ENCODE peak calls at places on chromosome X, in six cellular contexts. One of them, this sample, is unnamed.

GRCh38 chrX:146056511-146057081 is 239.0 kb downstream of the SLITRK2 start:
- DNase-seq in foreskin fibroblast: no peak
- DNase-seq in fibroblast of mammary gland: no peak
- DNase-seq in left lung: no peak
- DNase-seq in Peyer's patch: no peak
- DNase-seq in left ventricle myocardium inferior: no peak
- DNase-seq in this sample: no peak

GRCh38 chrX:76915836-76916235 is 488.3 kb downstream of the MAGEE1 start:
- DNase-seq in foreskin fibroblast: no peak
- DNase-seq in fibroblast of mammary gland: no peak
- DNase-seq in left lung: no peak
- DNase-seq in Peyer's patch: no peak
- DNase-seq in left ventricle myocardium inferior: no peak
- DNase-seq in this sample: no peak

GRCh38 chrX:22389544-22390243 is 117.0 kb downstream of the CBLL2 start:
- DNase-seq in foreskin fibroblast: peak
- DNase-seq in fibroblast of mammary gland: peak
- DNase-seq in left lung: no peak
- DNase-seq in Peyer's patch: no peak
- DNase-seq in left ventricle myocardium inferior: no peak
- DNase-seq in this sample: no peak

GRCh38 chrX:51148848-51149247 is 183.8 kb upstream of the NUDT10 start:
- DNase-seq in foreskin fibroblast: no peak
- DNase-seq in fibroblast of mammary gland: peak
- DNase-seq in left lung: no peak
- DNase-seq in Peyer's patch: no peak
- DNase-seq in left ventricle myocardium inferior: no peak
- DNase-seq in this sample: no peak

GRCh38 chrX:138711399-138712347 is at the start of gene FGF13:
- DNase-seq in foreskin fibroblast: peak
- DNase-seq in fibroblast of mammary gland: peak
- DNase-seq in left lung: peak
- DNase-seq in Peyer's patch: peak
- DNase-seq in left ventricle myocardium inferior: peak
- DNase-seq in this sample: no peak

GRCh38 chrX:94492541-94492940 is 818.5 kb downstream of the FAM133A start:
- DNase-seq in foreskin fibroblast: no peak
- DNase-seq in fibroblast of mammary gland: no peak
- DNase-seq in left lung: no peak
- DNase-seq in Peyer's patch: no peak
- DNase-seq in left ventricle myocardium inferior: no peak
- DNase-seq in this sample: no peak

GRCh38 chrX:125646195-125646594 is 326.5 kb downstream of the TEX13C start:
- DNase-seq in foreskin fibroblast: no peak
- DNase-seq in fibroblast of mammary gland: no peak
- DNase-seq in left lung: no peak
- DNase-seq in Peyer's patch: no peak
- DNase-seq in left ventricle myocardium inferior: no peak
- DNase-seq in this sample: no peak

GRCh38 chrX:24371391-24371972 is 11.0 kb downstream of the SUPT20HL1 start:
- DNase-seq in foreskin fibroblast: peak
- DNase-seq in fibroblast of mammary gland: peak
- DNase-seq in left lung: peak
- DNase-seq in Peyer's patch: peak
- DNase-seq in left ventricle myocardium inferior: peak
- DNase-seq in this sample: peak

GRCh38 chrX:155864655-155865054 is 16.5 kb upstream of the VAMP7 start:
- DNase-seq in foreskin fibroblast: no peak
- DNase-seq in fibroblast of mammary gland: peak
- DNase-seq in left lung: no peak
- DNase-seq in Peyer's patch: no peak
- DNase-seq in left ventricle myocardium inferior: no peak
- DNase-seq in this sample: no peak

GRCh38 chrX:12979011-12979629 is 4.2 kb downstream of the TMSB4X start:
- DNase-seq in foreskin fibroblast: no peak
- DNase-seq in fibroblast of mammary gland: peak
- DNase-seq in left lung: no peak
- DNase-seq in Peyer's patch: no peak
- DNase-seq in left ventricle myocardium inferior: no peak
- DNase-seq in this sample: no peak

GRCh38 chrX:12979630-12980015 is 4.7 kb downstream of the TMSB4X start:
- DNase-seq in foreskin fibroblast: no peak
- DNase-seq in fibroblast of mammary gland: peak
- DNase-seq in left lung: no peak
- DNase-seq in Peyer's patch: no peak
- DNase-seq in left ventricle myocardium inferior: no peak
- DNase-seq in this sample: no peak

GRCh38 chrX:12978205-12979010 is 3.5 kb downstream of the TMSB4X start:
- DNase-seq in foreskin fibroblast: peak
- DNase-seq in fibroblast of mammary gland: peak
- DNase-seq in left lung: peak
- DNase-seq in Peyer's patch: peak
- DNase-seq in left ventricle myocardium inferior: peak
- DNase-seq in this sample: no peak

GRCh38 chrX:12975999-12976558 is 1.2 kb downstream of the TMSB4X start:
- DNase-seq in foreskin fibroblast: peak
- DNase-seq in fibroblast of mammary gland: no peak
- DNase-seq in left lung: peak
- DNase-seq in Peyer's patch: peak
- DNase-seq in left ventricle myocardium inferior: peak
- DNase-seq in this sample: no peak

DNA sequence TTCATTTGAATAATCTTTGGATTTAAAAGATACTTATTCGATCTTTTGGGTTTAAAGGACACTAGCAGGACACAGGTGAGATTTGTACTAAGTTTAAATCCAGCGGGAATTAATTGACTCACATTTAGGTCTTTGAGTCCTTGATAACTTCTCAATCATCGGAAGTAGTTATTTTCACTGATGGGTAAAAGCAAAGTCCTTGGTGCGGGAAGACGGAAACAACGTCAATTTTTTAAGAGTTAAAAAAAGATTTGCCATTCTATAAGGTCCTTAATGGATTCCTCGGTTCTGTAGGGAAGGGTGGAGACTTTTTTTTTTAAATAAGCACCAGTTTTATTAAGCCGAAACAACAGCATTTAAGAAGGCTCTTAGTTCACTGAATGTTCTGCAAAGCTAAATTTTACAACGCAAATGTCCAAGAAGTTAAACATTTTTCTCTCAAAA is 2.9 kb downstream of the TMSB4X start:
- DNase-seq in foreskin fibroblast: peak
- DNase-seq in fibroblast of mammary gland: no peak
- DNase-seq in left lung: no peak
- DNase-seq in Peyer's patch: no peak
- DNase-seq in left ventricle myocardium inferior: no peak
- DNase-seq in this sample: no peak
- H3K4me3 ChIP-seq in foreskin fibroblast: peak
- H3K4me3 ChIP-seq in fibroblast of mammary gland: peak
- H3K4me3 ChIP-seq in left lung: peak
- H3K4me3 ChIP-seq in Peyer's patch: peak
- H3K4me3 ChIP-seq in left ventricle myocardium inferior: peak
- H3K4me3 ChIP-seq in this sample: peak

GRCh38 chrX:54640721-54641120 is 110.7 kb downstream of the GNL3L start:
- DNase-seq in foreskin fibroblast: peak
- DNase-seq in fibroblast of mammary gland: peak
- DNase-seq in left lung: no peak
- DNase-seq in Peyer's patch: no peak
- DNase-seq in left ventricle myocardium inferior: no peak
- DNase-seq in this sample: no peak
- H3K4me3 ChIP-seq in foreskin fibroblast: no peak
- H3K4me3 ChIP-seq in fibroblast of mammary gland: no peak
- H3K4me3 ChIP-seq in left lung: no peak
- H3K4me3 ChIP-seq in Peyer's patch: no peak
- H3K4me3 ChIP-seq in left ventricle myocardium inferior: no peak
- H3K4me3 ChIP-seq in this sample: no peak

GRCh38 chrX:2824886-2825285 is 3.8 kb upstream of the GYG2 start:
- DNase-seq in foreskin fibroblast: no peak
- DNase-seq in fibroblast of mammary gland: no peak
- DNase-seq in left lung: no peak
- DNase-seq in Peyer's patch: no peak
- DNase-seq in left ventricle myocardium inferior: no peak
- DNase-seq in this sample: no peak

GRCh38 chrX:2831471-2832228 is 2.9 kb downstream of the GYG2 start:
- DNase-seq in foreskin fibroblast: no peak
- DNase-seq in fibroblast of mammary gland: no peak
- DNase-seq in left lung: no peak
- DNase-seq in Peyer's patch: no peak
- DNase-seq in left ventricle myocardium inferior: no peak
- DNase-seq in this sample: no peak

GRCh38 chrX:2828404-2829065 is at the start of gene GYG2:
- DNase-seq in foreskin fibroblast: peak
- DNase-seq in fibroblast of mammary gland: peak
- DNase-seq in left lung: no peak
- DNase-seq in Peyer's patch: no peak
- DNase-seq in left ventricle myocardium inferior: no peak
- DNase-seq in this sample: no peak

GRCh38 chrX:2829469-2830246 is 928 bp downstream of the GYG2 start:
- DNase-seq in foreskin fibroblast: no peak
- DNase-seq in fibroblast of mammary gland: no peak
- DNase-seq in left lung: no peak
- DNase-seq in Peyer's patch: no peak
- DNase-seq in left ventricle myocardium inferior: no peak
- DNase-seq in this sample: no peak

GRCh38 chrX:2829066-2829430 is 318 bp downstream of the GYG2 start:
- DNase-seq in foreskin fibroblast: no peak
- DNase-seq in fibroblast of mammary gland: no peak
- DNase-seq in left lung: no peak
- DNase-seq in Peyer's patch: no peak
- DNase-seq in left ventricle myocardium inferior: no peak
- DNase-seq in this sample: no peak
- H3K4me3 ChIP-seq in foreskin fibroblast: peak
- H3K4me3 ChIP-seq in fibroblast of mammary gland: no peak
- H3K4me3 ChIP-seq in left lung: peak
- H3K4me3 ChIP-seq in Peyer's patch: peak
- H3K4me3 ChIP-seq in left ventricle myocardium inferior: peak
- H3K4me3 ChIP-seq in this sample: no peak

DNA sequence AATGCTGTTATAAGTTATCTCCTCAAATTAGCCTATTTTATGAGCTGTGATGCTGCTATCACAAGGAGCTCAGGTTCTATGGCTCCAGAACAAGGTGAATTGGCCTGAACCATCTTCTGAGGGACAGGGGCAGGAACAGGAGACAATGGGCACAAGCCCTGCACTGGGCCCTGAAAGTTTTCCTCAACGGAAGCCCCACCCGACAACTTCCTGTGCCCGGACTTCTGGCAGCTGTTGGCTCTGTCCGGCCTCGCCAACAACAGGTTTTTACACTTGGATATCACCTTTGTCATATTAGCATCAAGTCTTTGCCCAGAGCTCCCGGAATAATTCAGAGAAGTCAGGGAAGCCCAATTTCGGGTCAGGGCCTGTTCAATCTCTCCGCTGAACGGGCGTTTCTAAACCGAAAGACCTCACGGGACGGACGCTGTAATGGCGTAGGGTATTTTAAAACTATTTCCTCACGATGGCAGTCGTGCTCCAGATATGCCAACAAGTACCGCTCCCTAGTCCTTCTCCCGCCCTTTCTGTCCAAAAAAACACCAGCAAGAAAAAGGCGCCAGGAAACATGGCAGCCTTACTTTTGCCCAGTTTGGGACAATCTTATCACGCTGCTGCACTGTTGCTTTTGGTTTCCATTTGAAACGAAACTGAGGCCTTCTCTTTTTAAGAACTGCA is 201.0 kb upstream of the STK26 start:
- DNase-seq in foreskin fibroblast: no peak
- DNase-seq in fibroblast of mammary gland: peak
- DNase-seq in left lung: peak
- DNase-seq in Peyer's patch: no peak
- DNase-seq in left ventricle myocardium inferior: no peak
- DNase-seq in this sample: no peak
- H3K4me3 ChIP-seq in foreskin fibroblast: no peak
- H3K4me3 ChIP-seq in fibroblast of mammary gland: peak
- H3K4me3 ChIP-seq in left lung: peak
- H3K4me3 ChIP-seq in Peyer's patch: peak
- H3K4me3 ChIP-seq in left ventricle myocardium inferior: peak
- H3K4me3 ChIP-seq in this sample: no peak

DNA sequence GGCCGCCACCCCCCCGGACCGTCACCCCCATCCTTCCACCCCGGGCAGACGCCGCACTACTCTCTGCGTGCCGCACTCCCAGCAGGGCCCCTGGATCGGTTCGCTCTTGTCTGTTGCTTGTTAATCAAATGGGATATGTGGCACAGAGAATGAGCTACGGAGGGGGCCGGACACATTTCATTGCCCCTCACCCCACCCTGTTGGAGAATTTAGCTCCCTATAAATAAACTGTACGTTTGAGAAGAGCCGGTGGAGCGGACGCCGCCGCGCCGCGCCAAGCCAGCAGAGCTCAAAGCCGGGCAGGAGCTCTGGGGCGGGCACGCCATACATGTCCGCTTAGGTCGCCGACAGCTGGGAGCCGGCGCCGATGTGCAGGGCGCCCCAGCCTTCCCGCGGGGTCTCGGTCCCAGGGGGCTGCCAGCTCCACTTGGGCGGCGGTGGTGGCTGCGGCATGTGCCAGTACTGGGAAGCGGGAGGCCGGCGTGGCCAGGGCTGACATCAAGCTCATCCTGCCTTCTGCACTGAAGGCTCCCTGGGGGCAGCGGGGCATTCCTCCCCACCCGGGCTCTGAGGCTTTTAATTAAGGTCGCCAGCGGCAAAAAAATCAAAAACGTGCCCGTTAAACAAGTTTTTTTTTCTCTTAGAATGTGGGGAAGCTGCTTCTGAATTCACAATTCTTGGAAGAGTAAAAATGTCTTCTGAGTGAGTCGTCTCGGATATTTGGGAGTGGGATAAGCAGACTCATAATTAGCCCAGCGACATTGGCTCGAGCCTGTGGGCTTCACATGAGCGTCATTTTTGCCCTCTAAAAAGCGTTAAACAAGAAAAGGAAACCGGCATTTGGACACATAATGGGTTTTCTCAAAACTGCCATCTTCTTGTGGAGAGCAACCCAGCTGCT is 1.1 kb upstream of the PCDH19 start:
- DNase-seq in foreskin fibroblast: peak
- DNase-seq in fibroblast of mammary gland: no peak
- DNase-seq in left lung: no peak
- DNase-seq in Peyer's patch: no peak
- DNase-seq in left ventricle myocardium inferior: no peak
- DNase-seq in this sample: no peak
- H3K4me3 ChIP-seq in foreskin fibroblast: no peak
- H3K4me3 ChIP-seq in fibroblast of mammary gland: no peak
- H3K4me3 ChIP-seq in left lung: no peak
- H3K4me3 ChIP-seq in Peyer's patch: no peak
- H3K4me3 ChIP-seq in left ventricle myocardium inferior: peak
- H3K4me3 ChIP-seq in this sample: no peak

GRCh38 chrX:7085879-7086278 is 61.6 kb upstream of the STS start:
- DNase-seq in foreskin fibroblast: no peak
- DNase-seq in fibroblast of mammary gland: no peak
- DNase-seq in left lung: no peak
- DNase-seq in Peyer's patch: no peak
- DNase-seq in left ventricle myocardium inferior: no peak
- DNase-seq in this sample: no peak
- H3K4me3 ChIP-seq in foreskin fibroblast: no peak
- H3K4me3 ChIP-seq in fibroblast of mammary gland: no peak
- H3K4me3 ChIP-seq in left lung: no peak
- H3K4me3 ChIP-seq in Peyer's patch: no peak
- H3K4me3 ChIP-seq in left ventricle myocardium inferior: no peak
- H3K4me3 ChIP-seq in this sample: no peak

This sample was measured in GM12864.